ENCODE peak calls at places on chromosomes 11 and 22, in ten cellular contexts. Y, F, N, G, T, H, E, D, I and O are unnamed samples.
A peak's percentile ranks its signal among the peaks of the same experiment; 100 is the strongest.

GRCh38 chr22:31481129-31481528 is 8.5 kb downstream of the EIF4ENIF1 start:
- ATAC-seq in D (no peak), F (no peak), G (no peak), H (no peak), I (no peak), T (no peak), N (no peak), Y (no peak), E (no peak), O (no peak)

GRCh38 chr22:48299801-48300200 is 1527.9 kb downstream of the BRD1 start:
- ATAC-seq in T (no peak), G (no peak), I (no peak), Y (no peak), D (no peak), N (no peak), H (no peak), E (no peak), F (no peak), O (no peak)

GRCh38 chr11:117197516-117198456 is 1.4 kb upstream of the TAGLN start:
- ATAC-seq in E (no peak), N (no peak), Y (no peak), H (no peak), I (peak; percentile 7), G (peak; percentile 6), D (no peak), T (peak; percentile 23), F (peak; percentile 11), O (no peak)

GRCh38 chr22:23157560-23158515 is 12.6 kb downstream of the RAB36 start:
- ATAC-seq in E (no peak), F (no peak), Y (no peak), I (no peak), D (no peak), T (peak; percentile 68), H (no peak), N (no peak), G (no peak), O (no peak)

GRCh38 chr11:110505514-110506284 is 76.0 kb downstream of the FDX1 start:
- ATAC-seq in I (peak; percentile 60), F (no peak), G (no peak), E (peak; percentile 78), N (no peak), D (no peak), Y (no peak), H (no peak), T (no peak), O (no peak)

GRCh38 chr11:4991066-4991465 is 3.6 kb upstream of the OR51L1 start:
- ATAC-seq in N (no peak), D (no peak), I (no peak), T (no peak), F (no peak), G (no peak), E (no peak), Y (no peak), H (no peak), O (no peak)

GRCh38 chr11:133967599-133968238 is 11.0 kb upstream of the IGSF9B start:
- ATAC-seq in D (no peak), I (peak; percentile 3), E (no peak), N (peak; percentile 48), G (no peak), H (peak; percentile 16), Y (peak; percentile 28), F (peak; percentile 23), T (no peak), O (no peak)

GRCh38 chr22:43658823-43659222 is 153.3 kb downstream of the EFCAB6 start:
- ATAC-seq in G (no peak), N (no peak), D (no peak), I (no peak), Y (no peak), F (no peak), E (no peak), T (no peak), H (no peak), O (no peak)

GRCh38 chr11:68550485-68550817 is 89.9 kb downstream of the PPP6R3 start:
- ATAC-seq in G (no peak), H (peak; percentile 42), F (no peak), T (peak; percentile 20), N (peak; percentile 56), I (no peak), D (no peak), E (no peak), Y (peak; percentile 59), O (no peak)

GRCh38 chr22:28620244-28620922 is 59.3 kb downstream of the TTC28 start:
- ATAC-seq in D (no peak), T (no peak), I (peak; percentile 48), F (no peak), N (no peak), Y (no peak), H (no peak), G (no peak), E (no peak), O (no peak)

GRCh38 chr11:69554849-69555248 is 73.4 kb downstream of the LINC01488 start:
- ATAC-seq in D (no peak), Y (no peak), H (no peak), I (no peak), F (no peak), N (no peak), T (no peak), E (no peak), G (no peak), O (no peak)

GRCh38 chr22:27386186-27386585 is 415.4 kb downstream of the MN1 start:
- ATAC-seq in I (no peak), T (no peak), E (no peak), N (no peak), Y (no peak), H (no peak), D (no peak), F (no peak), G (peak; percentile 92), O (no peak)